ENCODE peak calls at places on chromosomes 16 and 17, in seven cellular contexts. G, S, O, L, D, X and V are unnamed samples.

GRCh38 chr16:30085820-30086219 is 5.9 kb downstream of the TBX6 start:
- DNase-seq in G (no peak), S (no peak), O (no peak), L (no peak), D (no peak), X (no peak), V (no peak)

GRCh38 chr17:75074532-75074931 is 13.2 kb upstream of the SLC16A5 start:
- DNase-seq in G (no peak), S (no peak), O (no peak), L (no peak), D (no peak), X (no peak), V (no peak)

GRCh38 chr16:1981398-1981836 is at the start of gene NOXO1:
- DNase-seq in G (no peak), S (no peak), O (no peak), L (no peak), D (peak), X (no peak), V (no peak)

GRCh38 chr17:58005031-58005727 is 1.9 kb downstream of the SRSF1 start:
- DNase-seq in G (no peak), S (no peak), O (no peak), L (no peak), D (no peak), X (no peak), V (no peak)

GRCh38 chr17:80956321-80957190 is 35.1 kb upstream of the CHMP6 start:
- DNase-seq in G (peak), S (no peak), O (no peak), L (no peak), D (no peak), X (no peak), V (no peak)

GRCh38 chr17:65099941-65100315 is 37.2 kb upstream of the RGS9 start:
- DNase-seq in G (peak), S (peak), O (peak), L (no peak), D (peak), X (no peak), V (peak)

GRCh38 chr16:90057738-90058173 is 19.4 kb downstream of the PRDM7 start:
- DNase-seq in G (no peak), S (peak), O (no peak), L (no peak), D (peak), X (no peak), V (peak)

GRCh38 chr17:56812971-56813388 is 20.7 kb downstream of the C17orf67 start:
- DNase-seq in G (no peak), S (no peak), O (no peak), L (no peak), D (no peak), X (no peak), V (no peak)

GRCh38 chr17:30534938-30535921 is 58.0 kb downstream of the GOSR1 start:
- DNase-seq in G (peak), S (no peak), O (no peak), L (no peak), D (no peak), X (no peak), V (no peak)

GRCh38 chr16:89395150-89396142 is 94.9 kb downstream of the ANKRD11 start:
- DNase-seq in G (peak), S (peak), O (peak), L (peak), D (no peak), X (peak), V (peak)

GRCh38 chr17:81329279-81329926 is 34.3 kb upstream of the SLC38A10 start:
- DNase-seq in G (peak), S (peak), O (peak), L (peak), D (peak), X (peak), V (peak)

GRCh38 chr17:58692239-58693055 is at the start of gene RAD51C:
- DNase-seq in G (peak), S (peak), O (peak), L (peak), D (peak), X (peak), V (peak)

GRCh38 chr16:53872248-53873221 is 168.6 kb downstream of the FTO start:
- DNase-seq in G (no peak), S (no peak), O (no peak), L (peak), D (no peak), X (no peak), V (peak)

GRCh38 chr17:21677911-21678310 is 14.4 kb upstream of the KCNJ18 start:
- DNase-seq in G (peak), S (no peak), O (no peak), L (no peak), D (no peak), X (no peak), V (no peak)
- H3K4me3 ChIP-seq in G (no peak), S (no peak), O (no peak), L (no peak), D (no peak), X (no peak), V (no peak)

GRCh38 chr16:86826931-86827330 is 248.6 kb downstream of the FOXL1 start:
- DNase-seq in G (peak), S (no peak), O (no peak), L (no peak), D (no peak), X (no peak), V (no peak)

GRCh38 chr16:86828202-86828601 is 249.9 kb downstream of the FOXL1 start:
- DNase-seq in G (no peak), S (no peak), O (no peak), L (no peak), D (no peak), X (no peak), V (no peak)

GRCh38 chr16:86827521-86827920 is 249.2 kb downstream of the FOXL1 start:
- DNase-seq in G (no peak), S (no peak), O (no peak), L (no peak), D (no peak), X (no peak), V (no peak)

GRCh38 chr16:86831366-86831765 is 253.0 kb downstream of the FOXL1 start:
- DNase-seq in G (no peak), S (no peak), O (no peak), L (no peak), D (no peak), X (no peak), V (no peak)

DNA sequence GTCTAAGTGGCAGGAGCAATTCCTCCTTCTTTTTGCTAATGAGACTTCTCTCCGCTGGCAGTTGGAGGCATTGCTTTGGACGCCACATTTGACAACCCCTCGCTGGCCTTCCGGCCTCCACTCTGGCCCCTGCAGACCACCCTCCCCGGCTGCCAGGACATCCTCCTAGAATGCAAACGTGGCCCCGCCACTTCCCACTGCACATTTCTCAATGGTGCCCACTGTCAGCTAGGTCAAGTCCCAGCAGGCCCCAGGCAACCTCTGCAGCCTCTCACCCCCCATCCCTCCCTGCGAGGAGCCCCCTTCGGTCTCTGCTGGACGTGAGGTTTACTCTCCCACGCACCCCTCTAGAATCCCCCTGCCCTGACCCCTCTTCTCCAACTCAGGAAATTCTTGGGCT is 250.3 kb downstream of the FOXL1 start:
- DNase-seq in G (no peak), S (no peak), O (no peak), L (no peak), D (no peak), X (no peak), V (no peak)
- TF ChIP-seq CTCF in G (no peak), S (no peak), O (no peak), L (no peak), D (no peak), X (no peak), V (no peak)

DNA sequence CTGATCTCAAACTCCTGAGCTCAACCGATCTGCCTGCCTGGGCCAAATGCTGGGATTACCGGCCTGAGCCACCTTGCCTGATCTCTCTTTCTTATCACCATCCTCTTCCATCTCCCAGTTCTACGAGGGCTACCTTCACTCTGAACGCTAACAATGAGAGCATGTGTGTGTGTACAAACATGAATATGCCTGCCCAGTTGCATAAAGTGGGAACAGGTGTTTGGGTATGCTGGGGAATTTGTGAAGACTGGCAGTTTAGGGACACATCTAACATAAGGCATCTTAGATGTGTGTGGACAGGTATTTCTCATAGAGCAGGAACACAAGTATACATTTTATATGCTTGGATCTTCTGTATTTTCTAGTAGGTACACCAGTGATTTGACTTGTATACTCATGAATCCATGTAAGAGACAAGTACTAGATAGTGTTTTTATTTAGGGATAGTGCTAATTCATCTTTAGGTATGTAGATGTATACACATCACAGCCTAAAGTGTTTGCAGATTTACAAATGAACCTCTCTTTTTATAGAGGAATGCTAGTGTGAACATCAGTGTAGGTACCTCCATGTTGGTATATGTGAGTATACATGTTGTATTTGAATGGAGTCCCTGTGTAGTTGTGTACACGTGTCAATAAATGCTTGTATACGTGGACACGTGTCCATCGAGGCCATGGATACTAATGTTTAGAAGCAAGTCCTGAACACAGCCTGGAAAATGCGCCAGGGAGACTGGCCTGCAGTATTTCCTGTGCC is 1.2 kb upstream of the DLX4 start:
- DNase-seq in G (no peak), S (no peak), O (no peak), L (no peak), D (no peak), X (no peak), V (no peak)
- H3K4me3 ChIP-seq in G (peak), S (peak), O (peak), L (peak), D (peak), X (no peak), V (no peak)

GRCh38 chr16:81720973-81721907 is 57.9 kb upstream of the PLCG2 start:
- DNase-seq in G (no peak), S (no peak), O (no peak), L (no peak), D (no peak), X (no peak), V (no peak)
- TF ChIP-seq CTCF in G (no peak), S (no peak), O (no peak), L (no peak), D (no peak), X (no peak), V (no peak)

GRCh38 chr16:85346404-85347212 is 234.3 kb upstream of the CIBAR2 start:
- DNase-seq in G (no peak), S (no peak), O (no peak), L (no peak), D (no peak), X (no peak), V (no peak)

GRCh38 chr16:85348921-85349334 is 236.7 kb upstream of the CIBAR2 start:
- DNase-seq in G (no peak), S (no peak), O (no peak), L (no peak), D (no peak), X (no peak), V (no peak)

GRCh38 chr16:85349413-85350145 is 237.3 kb upstream of the CIBAR2 start:
- DNase-seq in G (no peak), S (no peak), O (no peak), L (no peak), D (no peak), X (no peak), V (no peak)

GRCh38 chr16:85347213-85347591 is 234.9 kb upstream of the CIBAR2 start:
- DNase-seq in G (no peak), S (peak), O (no peak), L (no peak), D (peak), X (no peak), V (no peak)

DNA sequence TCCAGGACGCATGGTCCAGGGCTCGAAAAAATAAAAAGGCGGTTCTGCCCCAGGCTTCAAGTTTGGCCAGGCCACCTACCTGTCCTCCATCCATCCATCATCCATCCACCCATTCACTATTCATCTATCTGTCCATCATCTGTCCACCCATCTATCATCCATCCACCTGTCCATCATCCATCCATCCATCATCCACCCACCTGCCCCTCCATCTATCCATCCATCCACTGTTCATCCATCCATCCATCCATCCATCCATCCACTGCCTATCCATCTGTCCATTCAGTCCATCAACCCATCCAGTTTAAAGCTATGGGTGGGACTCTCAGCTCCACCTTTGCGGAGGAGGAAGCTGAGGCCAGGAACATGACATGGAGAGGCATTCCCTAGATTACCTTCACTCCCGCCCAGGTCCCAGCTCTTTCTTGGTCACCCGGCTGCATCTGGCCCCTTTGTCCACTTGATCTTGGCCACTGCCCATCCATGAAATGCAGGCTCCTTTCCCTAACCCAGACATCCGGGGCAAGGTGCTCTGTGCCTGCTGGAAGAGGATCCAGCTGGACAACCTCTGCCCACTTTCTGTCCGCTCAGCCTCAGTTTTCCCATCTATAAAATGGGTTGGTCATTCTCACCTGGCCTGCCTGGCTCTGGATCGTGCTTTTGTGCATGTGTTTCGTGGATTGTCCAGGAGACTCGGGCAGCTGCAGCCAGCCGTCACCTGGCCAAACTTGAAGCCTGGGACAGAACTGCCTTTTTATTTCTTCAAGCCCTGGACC is 236.0 kb upstream of the CIBAR2 start:
- DNase-seq in G (no peak), S (no peak), O (no peak), L (no peak), D (no peak), X (no peak), V (no peak)
- H3K4me3 ChIP-seq in G (no peak), S (no peak), O (no peak), L (no peak), D (no peak), X (no peak), V (no peak)

GRCh38 chr16:12082207-12082606 is 105.7 kb downstream of the SNX29 start:
- DNase-seq in G (peak), S (no peak), O (no peak), L (no peak), D (no peak), X (no peak), V (no peak)
- TF ChIP-seq CTCF in G (no peak), S (no peak), O (no peak), L (no peak), D (no peak), X (no peak), V (no peak)

GRCh38 chr16:83704656-83705055 is 103.1 kb upstream of the HSBP1 start:
- DNase-seq in G (no peak), S (no peak), O (no peak), L (no peak), D (no peak), X (no peak), V (no peak)
- H3K4me3 ChIP-seq in G (no peak), S (no peak), O (no peak), L (no peak), D (no peak), X (no peak), V (no peak)

GRCh38 chr17:11899494-11899893 is 97.8 kb downstream of the ZNF18 start:
- DNase-seq in G (no peak), S (no peak), O (no peak), L (no peak), D (no peak), X (no peak), V (no peak)
- TF ChIP-seq CTCF in G (no peak), S (peak), O (no peak), L (no peak), D (no peak), X (no peak), V (no peak)

GRCh38 chr16:4093495-4094137 is 22.6 kb downstream of the ADCY9 start:
- DNase-seq in G (peak), S (no peak), O (peak), L (no peak), D (no peak), X (no peak), V (peak)

GRCh38 chr16:4092547-4093265 is 23.5 kb downstream of the ADCY9 start:
- DNase-seq in G (no peak), S (no peak), O (no peak), L (no peak), D (no peak), X (no peak), V (no peak)

GRCh38 chr16:4091638-4092037 is 24.6 kb downstream of the ADCY9 start:
- DNase-seq in G (peak), S (no peak), O (no peak), L (no peak), D (no peak), X (no peak), V (peak)

GRCh38 chr16:4096509-4096908 is 19.7 kb downstream of the ADCY9 start:
- DNase-seq in G (no peak), S (no peak), O (no peak), L (no peak), D (no peak), X (no peak), V (no peak)

GRCh38 chr16:4094138-4094773 is 22.0 kb downstream of the ADCY9 start:
- DNase-seq in G (peak), S (peak), O (no peak), L (no peak), D (no peak), X (no peak), V (no peak)
- H3K4me3 ChIP-seq in G (no peak), S (peak), O (no peak), L (no peak), D (no peak), X (no peak), V (no peak)